ENCODE peak calls at places on chromosomes 6 and 20, in six cellular contexts. D, C, F, A, Y and K are unnamed samples.

GRCh38 chr20:5109276-5109675 is 10.5 kb downstream of the PCNA start:
- DNase-seq in D (no peak), F (no peak), A (no peak), C (no peak), Y (no peak), K (no peak)

GRCh38 chr6:150324044-150324443 is 44.8 kb upstream of the IYD start:
- DNase-seq in D (no peak), A (no peak), Y (no peak), F (no peak), C (no peak), K (no peak)

GRCh38 chr6:24893342-24893850 is 42.4 kb downstream of the RIPOR2 start:
- DNase-seq in F (no peak), D (no peak), Y (no peak), C (no peak), A (no peak), K (no peak)

GRCh38 chr6:137928286-137928685 is 61.2 kb downstream of the TNFAIP3 start:
- DNase-seq in Y (no peak), D (no peak), C (no peak), A (no peak), F (no peak), K (no peak)

GRCh38 chr6:41073968-41074691 is 1.4 kb downstream of the NFYA start:
- DNase-seq in D (peak), F (peak), C (no peak), A (peak), Y (no peak), K (no peak)

GRCh38 chr20:41889871-41890224 is 271.7 kb upstream of the CHD6 start:
- DNase-seq in F (no peak), C (no peak), A (peak), D (no peak), Y (no peak), K (no peak)

GRCh38 chr6:156718647-156719394 is 58.4 kb upstream of the ARID1B start:
- DNase-seq in F (peak), C (peak), A (no peak), Y (no peak), D (no peak), K (peak)

GRCh38 chr6:4348462-4349112 is 213.2 kb upstream of the ECI2 start:
- DNase-seq in D (no peak), C (no peak), A (no peak), Y (no peak), F (peak), K (no peak)

GRCh38 chr6:74410630-74411029 is 714.6 kb downstream of the CD109 start:
- DNase-seq in C (no peak), A (no peak), Y (no peak), F (peak), D (no peak), K (no peak)

GRCh38 chr6:33375143-33375649 is 16.4 kb upstream of the KIFC1 start:
- DNase-seq in F (peak), C (peak), Y (no peak), A (no peak), D (no peak), K (no peak)

GRCh38 chr6:162706236-162706635 is 21.3 kb downstream of the PRKN start:
- DNase-seq in F (no peak), Y (no peak), A (no peak), C (no peak), D (peak), K (no peak)

GRCh38 chr6:53582963-53583362 is 38.1 kb upstream of the GCLC start:
- DNase-seq in Y (no peak), C (no peak), A (peak), D (no peak), F (peak), K (no peak)

GRCh38 chr6:151247510-151247909 is 7.7 kb downstream of the AKAP12 start:
- DNase-seq in C (no peak), D (no peak), Y (no peak), A (no peak), F (no peak), K (no peak)

GRCh38 chr20:61966492-61967244 is 99.0 kb downstream of the TAF4 start:
- DNase-seq in D (no peak), C (no peak), A (no peak), Y (no peak), F (no peak), K (no peak)

GRCh38 chr6:67331304-67331703 is 1303.8 kb upstream of the ADGRB3 start:
- DNase-seq in F (no peak), A (no peak), C (no peak), D (no peak), Y (no peak), K (no peak)

GRCh38 chr6:76817429-76817828 is 645.9 kb downstream of the HTR1B start:
- DNase-seq in A (no peak), C (no peak), F (no peak), Y (no peak), D (no peak), K (no peak)

GRCh38 chr20:24498641-24499040 is 29.2 kb downstream of the SYNDIG1 start:
- DNase-seq in C (no peak), F (no peak), A (no peak), D (no peak), Y (no peak), K (peak)

GRCh38 chr20:43016257-43016656 is 173.4 kb downstream of the PTPRT start:
- DNase-seq in A (no peak), F (no peak), Y (no peak), C (no peak), D (no peak), K (no peak)